ENCODE peak calls at places on chromosome 2, in eight cellular contexts. M is upper lobe of left lung, F is SJCRH30, K is PC-3, O is adipocyte, D is GM23248, X is testis, J is pancreas. Q is an unnamed sample.

GRCh38 chr2:113784823-113785744 is 28.6 kb upstream of the SLC35F5 start:
- DNase-seq in F (no peak), D (peak; percentile 17), X (no peak), K (no peak), M (no peak), J (peak; percentile 33), O (peak; percentile 65), Q (no peak)

GRCh38 chr2:238426568-238427434 is at the start of gene ASB1:
- DNase-seq in F (peak; percentile 88), X (peak; percentile 84), J (peak; percentile 66), D (peak; percentile 96), K (peak; percentile 78), M (peak; percentile 95), O (peak; percentile 90), Q (peak; percentile 75)

GRCh38 chr2:74867841-74868658 is 34.1 kb downstream of the HK2 start:
- DNase-seq in O (peak; percentile 77), X (peak; percentile 89), F (peak; percentile 57), M (no peak), J (peak; percentile 38), D (peak; percentile 84), K (peak; percentile 60), Q (no peak)

GRCh38 chr2:236621786-236622185 is 52.2 kb downstream of the ACKR3 start:
- DNase-seq in X (no peak), D (no peak), K (no peak), J (no peak), F (no peak), O (no peak), M (no peak), Q (no peak)

GRCh38 chr2:229467783-229468182 is 196.7 kb upstream of the PID1 start:
- DNase-seq in J (no peak), D (no peak), K (no peak), O (no peak), M (no peak), F (no peak), X (no peak), Q (no peak)

GRCh38 chr2:127525692-127526141 is 572 bp downstream of the IWS1 start:
- DNase-seq in F (peak; percentile 21), O (peak; percentile 71), K (peak; percentile 47), D (peak; percentile 84), X (peak; percentile 34), J (no peak), M (no peak), Q (no peak)

GRCh38 chr2:53635681-53636080 is 131.9 kb upstream of the CHAC2 start:
- DNase-seq in K (no peak), J (no peak), M (no peak), D (no peak), F (no peak), O (no peak), X (no peak), Q (no peak)

GRCh38 chr2:240156026-240156390 is 15.6 kb upstream of the OTOS start:
- DNase-seq in K (no peak), F (no peak), X (no peak), O (no peak), J (no peak), M (no peak), D (no peak), Q (no peak)

GRCh38 chr2:214591359-214591758 is 180.5 kb downstream of the VWC2L start:
- DNase-seq in K (peak; percentile 48), O (peak; percentile 35), X (no peak), F (no peak), J (no peak), M (no peak), D (no peak), Q (no peak)

GRCh38 chr2:86027913-86028762 is 77.5 kb downstream of the POLR1A start:
- DNase-seq in D (no peak), X (no peak), M (no peak), O (no peak), F (peak; percentile 95), J (no peak), K (no peak), Q (no peak)

GRCh38 chr2:86028763-86029381 is 76.8 kb downstream of the POLR1A start:
- DNase-seq in D (no peak), M (no peak), K (no peak), O (no peak), F (peak; percentile 91), X (no peak), J (no peak), Q (no peak)

GRCh38 chr2:86025976-86026743 is 79.5 kb downstream of the POLR1A start:
- DNase-seq in K (no peak), O (no peak), F (no peak), M (no peak), X (peak; percentile 32), D (no peak), J (no peak), Q (no peak)

GRCh38 chr2:86026744-86027065 is 79.0 kb downstream of the POLR1A start:
- DNase-seq in O (no peak), K (no peak), M (no peak), F (no peak), D (no peak), J (no peak), X (no peak), Q (no peak)

DNA sequence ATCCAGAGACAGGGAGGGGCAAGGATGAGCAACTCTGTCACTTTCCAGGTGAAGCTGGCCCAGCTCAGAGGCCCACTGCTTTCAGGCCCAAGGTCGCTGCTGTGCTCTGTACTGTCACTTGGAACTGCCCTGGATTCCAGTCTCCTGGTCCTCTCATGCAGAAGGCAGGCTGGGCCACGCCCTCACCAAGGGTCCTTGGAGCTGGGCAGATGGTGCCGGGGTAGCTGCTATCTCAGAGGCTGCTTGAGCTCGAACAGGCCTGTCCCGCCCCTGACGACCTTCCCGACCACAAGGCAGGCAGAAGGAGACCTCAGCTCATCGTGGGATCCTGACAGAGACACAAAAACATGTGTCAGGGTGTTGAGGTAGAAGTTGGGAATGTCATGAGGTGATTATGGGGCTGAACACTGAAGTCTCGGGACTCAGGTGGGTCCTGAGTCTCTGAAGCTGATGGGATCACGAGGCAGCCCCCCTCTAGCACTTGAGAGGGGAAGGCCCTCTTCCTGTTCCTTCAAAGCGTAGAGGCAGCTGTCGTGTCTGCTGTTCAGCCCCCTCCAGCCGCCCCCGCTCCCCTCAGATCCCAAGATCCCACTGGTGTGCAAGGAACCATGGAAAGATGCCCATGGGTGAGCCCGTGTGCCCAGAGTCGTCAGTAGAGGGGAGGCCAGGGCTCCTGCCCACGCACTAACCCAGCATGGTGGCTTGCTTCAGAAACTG is 78.3 kb downstream of the POLR1A start:
- DNase-seq in K (no peak), J (no peak), O (no peak), M (no peak), X (no peak), D (no peak), F (peak; percentile 38), Q (no peak)
- H3K36me3 ChIP-seq in K (peaks cover 53% of the 10 kb centered on the region), J (peaks cover 56% of the 10 kb centered on the region), O (peaks cover 80% of the 10 kb centered on the region), M (peaks cover 59% of the 10 kb centered on the region), X (no peaks in the 10 kb centered on the region), D (no peaks in the 10 kb centered on the region), F (peaks cover 69% of the 10 kb centered on the region), Q (peaks cover 48% of the 10 kb centered on the region)

DNA sequence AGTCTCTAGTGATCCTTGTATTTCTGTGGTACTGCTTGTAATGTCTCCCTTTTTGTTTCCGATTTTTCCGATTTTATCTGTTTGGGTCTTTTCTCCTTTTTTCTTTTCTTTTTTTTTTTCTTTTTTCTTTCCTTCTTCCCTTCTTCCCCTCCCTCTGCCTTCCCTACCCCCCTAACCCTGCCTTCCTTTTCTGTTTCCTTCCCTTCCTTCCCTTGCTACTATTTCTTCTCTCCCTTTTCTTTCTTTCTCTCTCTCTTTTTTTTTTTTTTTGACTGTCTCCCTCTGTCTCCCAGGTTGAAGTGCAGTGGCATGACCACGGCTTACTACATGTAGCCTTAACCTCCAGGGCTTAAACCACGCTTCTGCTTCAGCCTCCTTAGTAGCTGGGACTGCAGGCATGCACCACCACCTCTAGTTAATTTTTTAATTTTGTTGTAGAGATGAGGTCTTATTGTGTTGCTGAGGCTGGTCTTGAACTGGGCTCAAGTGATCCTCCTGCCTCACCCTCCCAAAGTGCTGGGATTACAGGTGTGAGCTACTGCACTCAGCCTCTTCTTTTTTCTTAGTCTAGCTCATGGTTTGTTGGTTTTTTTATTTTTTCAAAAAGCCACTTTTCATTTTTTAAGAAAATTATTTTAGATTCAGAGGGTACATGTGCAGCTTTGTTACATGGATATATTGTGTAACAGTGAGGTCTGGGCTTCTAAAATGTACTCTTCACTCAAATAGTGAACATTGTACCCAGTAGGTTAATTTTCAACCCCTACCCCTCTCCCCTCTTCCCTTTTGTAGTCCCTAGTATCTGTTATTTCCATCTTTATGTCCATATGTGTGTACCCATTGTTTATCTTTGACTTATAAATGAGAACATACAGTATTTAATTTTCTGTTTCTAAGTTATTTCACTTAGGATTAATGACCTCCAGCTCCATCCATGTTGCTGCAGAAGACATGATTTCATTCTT is 24.7 kb downstream of the CCDC138 start:
- DNase-seq in K (no peak), X (no peak), D (no peak), O (no peak), F (no peak), M (no peak), J (no peak), Q (no peak)
- H3K36me3 ChIP-seq in K (peaks cover 44% of the 10 kb centered on the region), X (no peaks in the 10 kb centered on the region), D (peaks cover 12% of the 10 kb centered on the region), O (peaks cover 15% of the 10 kb centered on the region), F (peaks cover 64% of the 10 kb centered on the region), M (peaks cover 4% of the 10 kb centered on the region), J (peaks cover 6% of the 10 kb centered on the region), Q (peaks cover 5% of the 10 kb centered on the region)

GRCh38 chr2:61222567-61222966 is 60.6 kb downstream of the C2orf74 start:
- DNase-seq in K (no peak), D (no peak), J (no peak), O (no peak), F (no peak), X (no peak), M (no peak), Q (no peak)

GRCh38 chr2:61218076-61218816 is 56.3 kb downstream of the C2orf74 start:
- DNase-seq in F (no peak), M (no peak), K (no peak), O (no peak), D (no peak), J (no peak), X (no peak), Q (no peak)

GRCh38 chr2:61220768-61221167 is 58.8 kb downstream of the C2orf74 start:
- DNase-seq in M (no peak), X (no peak), K (peak; percentile 57), J (no peak), F (no peak), O (peak; percentile 75), D (peak; percentile 69), Q (no peak)

GRCh38 chr2:61218817-61219170 is 56.8 kb downstream of the C2orf74 start:
- DNase-seq in K (peak; percentile 61), D (peak; percentile 21), F (no peak), O (peak; percentile 24), J (no peak), X (no peak), M (no peak), Q (no peak)

GRCh38 chr2:61221819-61222218 is 59.8 kb downstream of the C2orf74 start:
- DNase-seq in X (no peak), F (no peak), K (no peak), M (no peak), J (no peak), O (no peak), D (no peak), Q (no peak)
- H3K36me3 ChIP-seq in X (no peaks in the 10 kb centered on the region), F (peaks cover 46% of the 10 kb centered on the region), K (peaks cover 36% of the 10 kb centered on the region), M (peaks cover 23% of the 10 kb centered on the region), J (peaks cover 31% of the 10 kb centered on the region), O (peaks cover 78% of the 10 kb centered on the region), D (peaks cover 51% of the 10 kb centered on the region), Q (peaks cover 26% of the 10 kb centered on the region)

DNA sequence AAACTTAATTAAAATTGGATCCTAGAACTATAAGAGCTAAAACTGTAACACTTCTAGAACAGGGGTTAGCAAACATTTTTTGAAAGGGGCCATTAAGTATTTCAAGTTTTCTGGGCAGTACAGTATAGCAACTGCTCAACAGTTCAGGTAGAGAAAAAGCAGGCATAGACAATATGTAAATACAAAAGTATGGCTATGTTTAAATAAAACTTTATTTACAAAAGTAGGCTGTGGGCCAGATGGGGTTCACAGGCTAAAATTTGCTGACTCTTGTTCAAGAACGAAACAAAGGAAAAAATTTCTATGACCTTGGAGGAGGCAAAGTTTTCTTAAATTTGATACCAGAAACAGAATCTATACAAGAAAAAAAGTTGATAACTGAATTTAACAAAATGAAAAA is 114.5 kb downstream of the MEMO1 start:
- DNase-seq in O (no peak), X (no peak), M (no peak), J (no peak), D (no peak), K (no peak), F (no peak), Q (no peak)
- H3K36me3 ChIP-seq in O (peaks cover 16% of the 10 kb centered on the region), X (no peaks in the 10 kb centered on the region), M (no peaks in the 10 kb centered on the region), J (no peaks in the 10 kb centered on the region), D (peaks cover 38% of the 10 kb centered on the region), K (peaks cover 7% of the 10 kb centered on the region), F (peaks cover 41% of the 10 kb centered on the region), Q (no peaks in the 10 kb centered on the region)

Q was measured in CD8-positive, alpha-beta T cell.